ENCODE peak calls at places on chromosomes 5 and 9, in seven cellular contexts. M is CD8-positive, alpha-beta memory T cell; F is CD4-positive, alpha-beta memory T cell; V is cardiac muscle cell; X is GM23338; P is hepatocyte; K is SJCRH30. I is an unnamed sample. For H3K36me3 and H3K27me3, the result is how much of the 10 kb centered on the place peaks cover.

GRCh38 chr9:134575103-134575816 is 66.3 kb upstream of the COL5A1 start:
- DNase-seq in M (no peak), F (no peak), V (no peak), X (no peak), P (no peak), K (no peak), I (peak)

GRCh38 chr9:35105571-35106342 is 2.8 kb upstream of the STOML2 start:
- DNase-seq in M (no peak), F (no peak), V (no peak), X (no peak), P (no peak), K (no peak), I (peak)

GRCh38 chr9:37037744-37038640 is 3.9 kb upstream of the PAX5 start:
- DNase-seq in M (no peak), F (no peak), V (no peak), X (peak), P (peak), K (no peak), I (peak)

GRCh38 chr9:15182003-15182695 is 124.9 kb downstream of the TTC39B start:
- DNase-seq in M (no peak), F (no peak), V (no peak), X (no peak), P (no peak), K (no peak), I (no peak)

GRCh38 chr5:36054646-36055045 is 12.0 kb downstream of the UGT3A2 start:
- DNase-seq in M (no peak), F (no peak), V (no peak), X (no peak), P (no peak), K (no peak), I (no peak)

GRCh38 chr9:104747565-104748358 is at the start of gene NIPSNAP3A:
- DNase-seq in M (peak), F (peak), V (peak), X (peak), P (peak), K (peak), I (peak)

GRCh38 chr9:135792268-135793128 is 90.5 kb downstream of the KCNT1 start:
- DNase-seq in M (no peak), F (no peak), V (no peak), X (no peak), P (no peak), K (no peak), I (peak)

GRCh38 chr9:99235874-99236627 is 14.0 kb downstream of the SEC61B start:
- DNase-seq in M (no peak), F (no peak), V (no peak), X (no peak), P (no peak), K (peak), I (no peak)

GRCh38 chr5:131538177-131538593 is 96.8 kb downstream of the RAPGEF6 start:
- DNase-seq in M (no peak), F (no peak), V (no peak), X (no peak), P (no peak), K (no peak), I (no peak)

GRCh38 chr9:3520564-3520963 is 5.2 kb downstream of the RFX3 start:
- DNase-seq in M (no peak), F (no peak), V (peak), X (peak), P (no peak), K (no peak), I (no peak)

GRCh38 chr9:4674783-4675182 is 4.6 kb upstream of the CDC37L1 start:
- DNase-seq in M (no peak), F (no peak), V (no peak), X (no peak), P (peak), K (no peak), I (no peak)

GRCh38 chr5:66830636-66831035 is 234.4 kb downstream of the MAST4 start:
- DNase-seq in M (no peak), F (no peak), V (no peak), X (no peak), P (no peak), K (no peak), I (no peak)

GRCh38 chr5:78527054-78527884 is 121.3 kb downstream of the LHFPL2 start:
- DNase-seq in M (no peak), F (no peak), V (peak), X (peak), P (peak), K (no peak), I (peak)

GRCh38 chr9:99023831-99024230 is 80.1 kb downstream of the COL15A1 start:
- DNase-seq in M (no peak), F (no peak), V (peak), X (no peak), P (peak), K (peak), I (no peak)

GRCh38 chr9:131145245-131145644 is 19.9 kb downstream of the NUP214 start:
- DNase-seq in M (no peak), F (no peak), V (no peak), X (no peak), P (no peak), K (no peak), I (no peak)

GRCh38 chr9:131148966-131149677 is 23.7 kb downstream of the NUP214 start:
- DNase-seq in M (peak), F (no peak), V (no peak), X (peak), P (no peak), K (no peak), I (no peak)

GRCh38 chr9:131153585-131153984 is 28.2 kb downstream of the NUP214 start:
- DNase-seq in M (no peak), F (no peak), V (no peak), X (no peak), P (peak), K (no peak), I (no peak)

GRCh38 chr9:131146186-131146585 is 20.8 kb downstream of the NUP214 start:
- DNase-seq in M (no peak), F (no peak), V (no peak), X (no peak), P (no peak), K (no peak), I (no peak)

DNA sequence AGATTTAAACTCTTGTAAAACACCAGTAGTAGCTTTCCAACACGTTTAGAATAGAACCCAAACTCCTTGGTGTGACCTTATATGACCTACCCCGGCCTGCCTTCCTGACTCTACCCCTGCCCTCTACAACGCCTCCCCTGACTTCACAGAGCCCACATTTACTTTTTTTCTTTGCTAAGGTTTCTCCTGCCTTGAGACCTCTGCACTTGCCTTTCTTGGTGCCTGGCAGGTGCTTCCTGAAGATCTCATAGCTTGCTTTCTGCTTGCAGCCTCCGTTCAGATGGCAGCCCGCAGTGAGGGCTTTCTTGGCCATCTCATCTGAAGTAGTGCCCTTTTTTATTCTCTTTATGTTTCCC is 24.3 kb downstream of the NUP214 start:
- DNase-seq in M (peak), F (no peak), V (no peak), X (no peak), P (no peak), K (no peak), I (no peak)
- H3K36me3 ChIP-seq in M (half or more), F (half or more), V (half or more), X (half or more), P (under half), K (half or more), I (under half)

GRCh38 chr5:2373631-2374030 is 377.8 kb downstream of the IRX2 start:
- DNase-seq in M (no peak), F (no peak), V (no peak), X (no peak), P (no peak), K (no peak), I (peak)

GRCh38 chr5:2376486-2376885 is 375.0 kb downstream of the IRX2 start:
- DNase-seq in M (no peak), F (no peak), V (no peak), X (no peak), P (no peak), K (no peak), I (no peak)

GRCh38 chr5:2375291-2375690 is 376.2 kb downstream of the IRX2 start:
- DNase-seq in M (no peak), F (no peak), V (no peak), X (no peak), P (no peak), K (no peak), I (no peak)

GRCh38 chr5:2374703-2375102 is 376.8 kb downstream of the IRX2 start:
- DNase-seq in M (no peak), F (no peak), V (no peak), X (no peak), P (no peak), K (no peak), I (no peak)

DNA sequence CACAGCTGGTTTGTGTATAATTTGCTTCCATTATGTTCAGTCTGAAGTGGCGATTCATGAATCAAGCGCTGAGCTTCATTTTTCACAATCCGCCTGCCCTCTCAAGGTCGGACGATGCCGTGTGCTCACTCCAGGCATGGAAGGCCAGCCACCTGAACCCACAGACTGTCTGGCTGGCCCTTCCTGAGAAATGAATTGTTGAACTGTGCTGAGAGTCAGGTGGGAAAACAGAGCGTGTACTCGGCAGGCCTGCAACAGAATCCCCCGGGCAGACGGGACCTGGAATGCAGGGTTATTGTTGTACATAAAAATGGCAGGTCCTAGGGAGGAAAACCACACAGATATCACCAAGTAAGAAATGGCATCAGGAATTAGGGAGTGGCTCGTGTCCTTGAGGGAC is 375.7 kb downstream of the IRX2 start:
- DNase-seq in M (no peak), F (no peak), V (no peak), X (no peak), P (no peak), K (no peak), I (no peak)
- H3K27me3 ChIP-seq in M (under half), F (under half), V (under half), X (under half), P (under half), K (under half), I (under half)

GRCh38 chr5:150452914-150453313 is 3.4 kb upstream of the RPS14 start:
- DNase-seq in M (no peak), F (no peak), V (no peak), X (no peak), P (no peak), K (no peak), I (no peak)

GRCh38 chr5:150457562-150458240 is 8.2 kb upstream of the RPS14 start:
- DNase-seq in M (no peak), F (no peak), V (no peak), X (no peak), P (no peak), K (no peak), I (no peak)

GRCh38 chr5:150451594-150451993 is 2.1 kb upstream of the RPS14 start:
- DNase-seq in M (no peak), F (no peak), V (no peak), X (no peak), P (no peak), K (no peak), I (no peak)

GRCh38 chr5:150457112-150457511 is 7.6 kb upstream of the RPS14 start:
- DNase-seq in M (peak), F (no peak), V (no peak), X (no peak), P (no peak), K (no peak), I (no peak)

DNA sequence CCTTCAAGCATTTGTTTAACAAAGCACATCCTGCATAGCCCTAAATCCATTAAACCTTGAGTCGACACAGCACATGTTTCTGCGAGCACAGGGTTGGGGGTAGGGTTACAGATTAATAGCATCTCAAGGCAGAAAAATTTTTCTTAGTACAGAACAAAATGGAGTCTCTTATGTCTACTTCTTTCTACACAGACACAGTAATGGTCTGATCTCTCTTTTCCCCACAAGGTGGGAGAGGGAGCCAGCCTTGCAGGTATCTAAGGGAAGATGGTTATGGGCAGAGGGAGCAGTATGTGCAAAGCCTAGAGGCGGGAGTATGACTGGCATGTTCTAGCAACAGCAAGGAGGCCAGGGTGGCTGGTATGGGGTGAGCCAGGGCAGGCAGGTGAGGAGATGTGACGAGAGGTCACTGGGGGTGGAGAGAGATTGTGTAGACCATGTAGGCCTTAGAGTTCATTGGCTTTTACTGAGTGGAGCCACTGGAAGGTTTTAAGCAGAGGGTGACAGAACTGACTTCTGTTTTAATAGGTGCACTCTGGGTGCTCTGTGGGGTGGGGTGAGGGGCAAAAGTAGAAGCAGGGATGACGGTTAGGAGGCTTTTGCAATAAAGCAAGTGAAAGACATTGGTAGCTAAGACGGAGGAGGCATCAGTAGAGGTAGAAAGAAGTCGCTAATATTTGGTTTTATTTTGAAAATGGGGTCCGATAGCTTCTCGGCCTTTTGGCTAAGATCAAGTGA is 5.1 kb upstream of the RPS14 start:
- DNase-seq in M (no peak), F (no peak), V (no peak), X (no peak), P (no peak), K (no peak), I (no peak)
- H3K4me3 ChIP-seq in M (no peak), F (no peak), V (no peak), X (no peak), P (no peak), K (no peak), I (no peak)

DNA sequence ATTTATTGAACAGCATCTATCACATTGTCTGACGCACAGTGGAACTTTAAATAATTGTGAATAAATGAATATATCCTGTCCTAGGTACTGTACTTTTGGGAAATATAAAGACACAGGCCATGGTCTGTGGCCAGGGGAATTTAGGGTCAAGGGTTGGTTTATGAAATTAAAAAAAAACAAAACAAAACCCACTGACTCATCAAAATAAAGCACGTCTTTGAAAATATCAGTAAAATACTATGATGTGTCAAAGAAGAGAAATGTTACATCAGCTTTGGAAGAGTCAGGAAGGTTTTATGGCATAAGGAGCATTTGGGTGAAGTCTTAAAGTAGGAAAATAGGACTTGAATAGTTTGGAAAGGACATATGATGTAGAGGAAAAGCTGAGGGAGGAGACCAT is 70.5 kb downstream of the ZNF462 start:
- DNase-seq in M (no peak), F (no peak), V (no peak), X (no peak), P (no peak), K (no peak), I (no peak)
- H3K36me3 ChIP-seq in M (under half), F (under half), V (half or more), X (half or more), P (under half), K (half or more), I (under half)

GRCh38 chr9:878239-878638 is 36.7 kb downstream of the DMRT1 start:
- DNase-seq in M (no peak), F (no peak), V (no peak), X (no peak), P (no peak), K (no peak), I (no peak)
- H3K27me3 ChIP-seq in M (under half), F (under half), V (under half), X (under half), P (under half), K (under half), I (under half)

GRCh38 chr5:150139334-150139733 is 16.3 kb downstream of the PDGFRB start:
- DNase-seq in M (no peak), F (no peak), V (no peak), X (no peak), P (no peak), K (no peak), I (no peak)
- H3K4me3 ChIP-seq in M (no peak), F (no peak), V (no peak), X (no peak), P (no peak), K (no peak), I (no peak)